ENCODE peak calls at places on chromosomes 4 and X, in four cellular contexts. K, E, O and B are unnamed samples.

GRCh38 chrX:10240918-10241317 is 84.1 kb downstream of the CLCN4 start:
- DNase-seq in O (no peak), E (peak; percentile 49), K (no peak), B (no peak)

GRCh38 chr4:188305690-188306089 is 166.4 kb downstream of the TRIML1 start:
- DNase-seq in K (no peak), E (no peak), O (no peak), B (no peak)

GRCh38 chrX:145881175-145881867 is 63.7 kb downstream of the SLITRK2 start:
- DNase-seq in E (no peak), K (no peak), O (no peak), B (no peak)

GRCh38 chrX:153969125-153969903 is 2.3 kb downstream of the HCFC1 start:
- DNase-seq in E (no peak), K (no peak), O (peak; percentile 13), B (no peak)

GRCh38 chrX:108426262-108426661 is 12.0 kb downstream of the COL4A6 start:
- DNase-seq in K (no peak), O (no peak), E (no peak), B (no peak)

GRCh38 chr4:146567396-146567795 is 45.7 kb upstream of the SLC10A7 start:
- DNase-seq in O (peak; percentile 65), K (no peak), E (peak; percentile 26), B (no peak)

GRCh38 chrX:39766882-39767281 is 330.9 kb downstream of the BCOR start:
- DNase-seq in O (peak; percentile 72), E (peak; percentile 14), K (no peak), B (no peak)

GRCh38 chr4:81424336-81424735 is 47.4 kb downstream of the RASGEF1B start:
- DNase-seq in K (no peak), E (no peak), O (no peak), B (no peak)

GRCh38 chr4:38531126-38531737 is 132.8 kb upstream of the KLF3 start:
- DNase-seq in K (peak; percentile 75), E (peak; percentile 28), O (peak; percentile 47), B (no peak)

GRCh38 chr4:173436149-173436579 is 37.2 kb upstream of the SCRG1 start:
- DNase-seq in O (no peak), E (peak; percentile 80), K (peak; percentile 11), B (no peak)

GRCh38 chr4:119025916-119026661 is 109.5 kb upstream of the MYOZ2 start:
- DNase-seq in K (no peak), O (no peak), E (peak; percentile 72), B (no peak)

GRCh38 chr4:82638479-82638878 is 76.7 kb upstream of the TMEM150C start:
- DNase-seq in K (peak; percentile 13), O (no peak), E (no peak), B (no peak)

GRCh38 chrX:142251202-142251601 is 46.1 kb upstream of the MAGEC2 start:
- DNase-seq in K (no peak), O (no peak), E (no peak), B (no peak)

GRCh38 chr4:11626046-11626445 is 197.4 kb upstream of the HS3ST1 start:
- DNase-seq in O (no peak), E (no peak), K (no peak), B (no peak)

GRCh38 chrX:68413254-68413653 is 20.0 kb downstream of the OPHN1 start:
- DNase-seq in K (no peak), O (no peak), E (no peak), B (no peak)

GRCh38 chr4:159227378-159227777 is 124.5 kb downstream of the RAPGEF2 start:
- DNase-seq in O (no peak), K (peak; percentile 13), E (no peak), B (no peak)

GRCh38 chrX:9530848-9531274 is 66.0 kb downstream of the TBL1X start:
- DNase-seq in O (peak; percentile 86), E (peak; percentile 80), K (peak; percentile 54), B (peak; percentile 4)

GRCh38 chr4:38914859-38915258 is 47.3 kb downstream of the FAM114A1 start:
- DNase-seq in E (no peak), K (no peak), O (no peak), B (no peak)

GRCh38 chr4:1207603-1208265 is 35.4 kb upstream of the SPON2 start:
- DNase-seq in E (peak; percentile 90), O (peak; percentile 85), K (no peak), B (no peak)

GRCh38 chr4:83320548-83320947 is 14.1 kb downstream of the HPSE start:
- DNase-seq in K (no peak), O (no peak), E (peak; percentile 83), B (no peak)

GRCh38 chrX:29992083-29992482 is 223.3 kb upstream of the MAGEB2 start:
- DNase-seq in E (no peak), K (no peak), O (no peak), B (no peak)

GRCh38 chrX:72045552-72046277 is 86.0 kb downstream of the RTL5 start:
- DNase-seq in O (no peak), K (peak; percentile 4), E (no peak), B (no peak)

GRCh38 chrX:71081348-71082148 is 13.4 kb upstream of the SNX12 start:
- DNase-seq in O (peak; percentile 57), K (no peak), E (no peak), B (no peak)

GRCh38 chrX:11435568-11435967 is 142.4 kb downstream of the AMELX start:
- DNase-seq in K (no peak), O (no peak), E (no peak), B (no peak)